ENCODE peak calls at places on chromosomes 6 and 20, in nine cellular contexts. One of them, this sample, is unnamed.

GRCh38 chr6:252775-253526 is 39.3 kb upstream of the DUSP22 start:
- DNase-seq in ovary: no peak
- DNase-seq in AG04450: no peak
- DNase-seq in adrenal gland: no peak
- DNase-seq in IMR-90: no peak
- DNase-seq in GM12878: peak; percentile 60
- DNase-seq in psoas muscle: no peak
- DNase-seq in lung: no peak
- DNase-seq in choroid plexus epithelial cell: peak; percentile 29
- DNase-seq in this sample: no peak

GRCh38 chr20:54389872-54390271 is 85.5 kb upstream of the DOK5 start:
- DNase-seq in adrenal gland: no peak
- DNase-seq in choroid plexus epithelial cell: no peak
- DNase-seq in lung: no peak
- DNase-seq in IMR-90: no peak
- DNase-seq in GM12878: no peak
- DNase-seq in AG04450: no peak
- DNase-seq in psoas muscle: no peak
- DNase-seq in ovary: no peak
- DNase-seq in this sample: no peak

GRCh38 chr20:4156411-4156810 is 141.1 kb upstream of the RNF24 start:
- DNase-seq in lung: no peak
- DNase-seq in GM12878: no peak
- DNase-seq in psoas muscle: no peak
- DNase-seq in choroid plexus epithelial cell: no peak
- DNase-seq in ovary: no peak
- DNase-seq in IMR-90: no peak
- DNase-seq in AG04450: no peak
- DNase-seq in adrenal gland: no peak
- DNase-seq in this sample: no peak

GRCh38 chr6:144344651-144345050 is 59.5 kb downstream of the UTRN start:
- DNase-seq in ovary: no peak
- DNase-seq in lung: no peak
- DNase-seq in AG04450: no peak
- DNase-seq in IMR-90: no peak
- DNase-seq in choroid plexus epithelial cell: no peak
- DNase-seq in adrenal gland: no peak
- DNase-seq in psoas muscle: no peak
- DNase-seq in GM12878: no peak
- DNase-seq in this sample: no peak

GRCh38 chr20:50312682-50313187 is 122.1 kb downstream of the CEBPB start:
- DNase-seq in choroid plexus epithelial cell: peak; percentile 47
- DNase-seq in IMR-90: peak; percentile 93
- DNase-seq in adrenal gland: peak; percentile 62
- DNase-seq in lung: peak; percentile 79
- DNase-seq in AG04450: no peak
- DNase-seq in GM12878: no peak
- DNase-seq in ovary: peak; percentile 81
- DNase-seq in psoas muscle: peak; percentile 79
- DNase-seq in this sample: no peak

GRCh38 chr6:26394289-26394688 is 7.8 kb upstream of the BTN3A1 start:
- DNase-seq in ovary: no peak
- DNase-seq in adrenal gland: no peak
- DNase-seq in choroid plexus epithelial cell: peak; percentile 84
- DNase-seq in psoas muscle: no peak
- DNase-seq in lung: no peak
- DNase-seq in IMR-90: peak; percentile 77
- DNase-seq in GM12878: no peak
- DNase-seq in AG04450: peak; percentile 32
- DNase-seq in this sample: no peak

GRCh38 chr6:147397306-147397705 is 111.2 kb upstream of the SAMD5 start:
- DNase-seq in choroid plexus epithelial cell: no peak
- DNase-seq in psoas muscle: no peak
- DNase-seq in ovary: no peak
- DNase-seq in GM12878: no peak
- DNase-seq in AG04450: no peak
- DNase-seq in IMR-90: no peak
- DNase-seq in adrenal gland: no peak
- DNase-seq in lung: no peak
- DNase-seq in this sample: no peak

GRCh38 chr6:42555477-42556457 is 8.1 kb upstream of the UBR2 start:
- DNase-seq in GM12878: no peak
- DNase-seq in lung: no peak
- DNase-seq in IMR-90: peak; percentile 32
- DNase-seq in AG04450: no peak
- DNase-seq in psoas muscle: no peak
- DNase-seq in ovary: no peak
- DNase-seq in adrenal gland: no peak
- DNase-seq in choroid plexus epithelial cell: peak; percentile 31
- DNase-seq in this sample: no peak

GRCh38 chr6:11833626-11834592 is 55.3 kb upstream of the ADTRP start:
- DNase-seq in ovary: no peak
- DNase-seq in psoas muscle: no peak
- DNase-seq in adrenal gland: no peak
- DNase-seq in AG04450: no peak
- DNase-seq in IMR-90: no peak
- DNase-seq in lung: peak; percentile 60
- DNase-seq in GM12878: peak; percentile 84
- DNase-seq in choroid plexus epithelial cell: no peak
- DNase-seq in this sample: no peak

GRCh38 chr6:22147983-22148797 is 148.6 kb downstream of the PRL start:
- DNase-seq in psoas muscle: no peak
- DNase-seq in IMR-90: peak; percentile 92
- DNase-seq in AG04450: peak; percentile 85
- DNase-seq in choroid plexus epithelial cell: peak; percentile 90
- DNase-seq in GM12878: no peak
- DNase-seq in lung: no peak
- DNase-seq in adrenal gland: peak; percentile 27
- DNase-seq in ovary: no peak
- DNase-seq in this sample: no peak

GRCh38 chr20:32509639-32510066 is 75.5 kb downstream of the NOL4L start:
- DNase-seq in adrenal gland: no peak
- DNase-seq in psoas muscle: no peak
- DNase-seq in ovary: no peak
- DNase-seq in lung: no peak
- DNase-seq in AG04450: no peak
- DNase-seq in IMR-90: peak; percentile 54
- DNase-seq in choroid plexus epithelial cell: no peak
- DNase-seq in GM12878: no peak
- DNase-seq in this sample: no peak

GRCh38 chr6:111087106-111087835 is at the start of gene SLC16A10:
- DNase-seq in GM12878: no peak
- DNase-seq in choroid plexus epithelial cell: no peak
- DNase-seq in ovary: peak; percentile 75
- DNase-seq in psoas muscle: peak; percentile 82
- DNase-seq in IMR-90: no peak
- DNase-seq in AG04450: no peak
- DNase-seq in lung: peak; percentile 62
- DNase-seq in adrenal gland: peak; percentile 89
- DNase-seq in this sample: peak; percentile 28

GRCh38 chr6:408599-409102 is 17.1 kb downstream of the IRF4 start:
- DNase-seq in choroid plexus epithelial cell: peak; percentile 77
- DNase-seq in AG04450: no peak
- DNase-seq in psoas muscle: peak; percentile 61
- DNase-seq in ovary: no peak
- DNase-seq in adrenal gland: peak; percentile 52
- DNase-seq in lung: peak; percentile 72
- DNase-seq in GM12878: no peak
- DNase-seq in IMR-90: peak; percentile 38
- DNase-seq in this sample: no peak

GRCh38 chr6:136365781-136366354 is 76.2 kb upstream of the BCLAF1 start:
- DNase-seq in psoas muscle: peak; percentile 34
- DNase-seq in lung: peak; percentile 51
- DNase-seq in ovary: no peak
- DNase-seq in choroid plexus epithelial cell: no peak
- DNase-seq in adrenal gland: peak; percentile 53
- DNase-seq in GM12878: no peak
- DNase-seq in AG04450: no peak
- DNase-seq in IMR-90: peak; percentile 4
- DNase-seq in this sample: no peak

GRCh38 chr20:62066339-62066982 is 780 bp upstream of the TAF4 start:
- DNase-seq in choroid plexus epithelial cell: peak; percentile 36
- DNase-seq in lung: peak; percentile 57
- DNase-seq in AG04450: no peak
- DNase-seq in psoas muscle: peak; percentile 43
- DNase-seq in GM12878: no peak
- DNase-seq in ovary: no peak
- DNase-seq in IMR-90: no peak
- DNase-seq in adrenal gland: peak; percentile 58
- DNase-seq in this sample: peak; percentile 28

GRCh38 chr6:33298773-33299236 is at the start of gene RGL2:
- DNase-seq in ovary: peak; percentile 90
- DNase-seq in adrenal gland: peak; percentile 91
- DNase-seq in lung: peak; percentile 85
- DNase-seq in GM12878: no peak
- DNase-seq in IMR-90: peak; percentile 33
- DNase-seq in psoas muscle: peak; percentile 88
- DNase-seq in choroid plexus epithelial cell: peak; percentile 55
- DNase-seq in AG04450: no peak
- DNase-seq in this sample: peak; percentile 84

GRCh38 chr6:33295621-33296369 is 2.9 kb downstream of the RGL2 start:
- DNase-seq in ovary: no peak
- DNase-seq in AG04450: no peak
- DNase-seq in IMR-90: no peak
- DNase-seq in lung: no peak
- DNase-seq in choroid plexus epithelial cell: no peak
- DNase-seq in psoas muscle: no peak
- DNase-seq in adrenal gland: no peak
- DNase-seq in GM12878: no peak
- DNase-seq in this sample: no peak

GRCh38 chr6:33297406-33297955 is 1.3 kb downstream of the RGL2 start:
- DNase-seq in adrenal gland: peak; percentile 65
- DNase-seq in ovary: no peak
- DNase-seq in psoas muscle: peak; percentile 42
- DNase-seq in choroid plexus epithelial cell: no peak
- DNase-seq in AG04450: no peak
- DNase-seq in IMR-90: no peak
- DNase-seq in GM12878: no peak
- DNase-seq in lung: peak; percentile 75
- DNase-seq in this sample: no peak

GRCh38 chr6:33297956-33298772 is 578 bp downstream of the RGL2 start:
- DNase-seq in IMR-90: peak; percentile 75
- DNase-seq in choroid plexus epithelial cell: peak; percentile 81
- DNase-seq in GM12878: no peak
- DNase-seq in AG04450: no peak
- DNase-seq in psoas muscle: peak; percentile 66
- DNase-seq in lung: peak; percentile 83
- DNase-seq in adrenal gland: peak; percentile 90
- DNase-seq in ovary: peak; percentile 90
- DNase-seq in this sample: no peak

GRCh38 chr6:33296797-33297405 is 1.8 kb downstream of the RGL2 start:
- DNase-seq in ovary: no peak
- DNase-seq in GM12878: no peak
- DNase-seq in IMR-90: no peak
- DNase-seq in psoas muscle: no peak
- DNase-seq in adrenal gland: no peak
- DNase-seq in AG04450: no peak
- DNase-seq in lung: no peak
- DNase-seq in choroid plexus epithelial cell: no peak
- DNase-seq in this sample: no peak
- H3K4me3 ChIP-seq in ovary: peak overlapping the region; percentile 69
- H3K4me3 ChIP-seq in GM12878: peak overlapping the region; percentile 100
- H3K4me3 ChIP-seq in IMR-90: no peak overlapping the region
- H3K4me3 ChIP-seq in psoas muscle: peak overlapping the region; percentile 82
- H3K4me3 ChIP-seq in adrenal gland: peak overlapping the region; percentile 16
- H3K4me3 ChIP-seq in AG04450: peak overlapping the region; percentile 91
- H3K4me3 ChIP-seq in lung: peak overlapping the region; percentile 41
- H3K4me3 ChIP-seq in choroid plexus epithelial cell: peak overlapping the region; percentile 92
- H3K4me3 ChIP-seq in this sample: peak overlapping the region; percentile 78

DNA sequence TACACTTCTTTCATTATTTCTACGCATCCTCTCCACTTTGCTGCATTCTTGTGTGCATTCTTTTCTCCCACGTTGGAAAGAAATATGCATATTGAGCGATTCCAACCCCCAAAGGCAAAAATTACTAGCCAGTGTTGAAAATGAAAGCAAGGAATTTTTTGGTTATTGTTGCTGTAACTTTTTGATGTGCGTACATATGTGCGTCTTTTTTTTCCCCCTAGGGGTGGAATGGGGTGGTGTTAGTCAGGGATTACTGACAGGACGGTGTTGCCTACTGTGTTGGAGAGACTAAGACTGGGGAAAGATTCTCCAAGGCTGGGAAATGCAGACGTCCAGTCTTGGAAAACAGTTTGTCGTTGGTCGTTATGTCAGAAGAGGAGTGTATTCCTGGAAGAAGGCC is 44.2 kb upstream of the ESR1 start:
- DNase-seq in adrenal gland: no peak
- DNase-seq in lung: no peak
- DNase-seq in GM12878: no peak
- DNase-seq in choroid plexus epithelial cell: peak; percentile 70
- DNase-seq in AG04450: no peak
- DNase-seq in ovary: peak; percentile 60
- DNase-seq in psoas muscle: no peak
- DNase-seq in IMR-90: peak; percentile 21
- DNase-seq in this sample: no peak
- TF ChIP-seq CTCF in adrenal gland: peak; percentile 27
- TF ChIP-seq CTCF in lung: no peak
- TF ChIP-seq CTCF in GM12878: no peak
- TF ChIP-seq CTCF in choroid plexus epithelial cell: peak; percentile 58
- TF ChIP-seq CTCF in AG04450: peak; percentile 57
- TF ChIP-seq CTCF in ovary: no peak
- TF ChIP-seq CTCF in psoas muscle: peak; percentile 24
- TF ChIP-seq CTCF in IMR-90: peak; percentile 26
- TF ChIP-seq CTCF in this sample: no peak

DNA sequence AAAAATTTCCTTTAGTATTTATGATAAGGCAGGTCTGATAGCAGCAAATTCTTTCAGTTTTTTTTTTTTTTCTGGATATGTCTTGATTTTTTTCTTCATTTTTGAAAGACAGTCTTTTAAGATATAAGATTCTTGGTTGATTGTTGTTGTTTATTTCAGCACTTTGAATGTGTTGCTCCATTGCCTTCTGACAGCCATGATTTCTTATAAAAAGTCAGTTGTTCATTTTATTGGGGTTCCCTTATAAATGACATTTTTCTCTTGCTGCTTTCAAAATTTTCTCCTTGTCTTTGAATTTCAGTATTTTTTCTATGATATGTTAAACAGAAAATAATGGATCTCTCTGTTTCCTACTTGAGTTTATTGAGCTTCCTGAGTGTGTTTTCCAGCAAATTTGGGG is 152.3 kb downstream of the ISM1 start:
- DNase-seq in lung: no peak
- DNase-seq in psoas muscle: no peak
- DNase-seq in ovary: no peak
- DNase-seq in IMR-90: no peak
- DNase-seq in AG04450: no peak
- DNase-seq in adrenal gland: no peak
- DNase-seq in GM12878: no peak
- DNase-seq in choroid plexus epithelial cell: no peak
- DNase-seq in this sample: no peak
- H3K4me3 ChIP-seq in lung: no peak overlapping the region
- H3K4me3 ChIP-seq in psoas muscle: no peak overlapping the region
- H3K4me3 ChIP-seq in ovary: no peak overlapping the region
- H3K4me3 ChIP-seq in IMR-90: no peak overlapping the region
- H3K4me3 ChIP-seq in AG04450: no peak overlapping the region
- H3K4me3 ChIP-seq in adrenal gland: no peak overlapping the region
- H3K4me3 ChIP-seq in GM12878: no peak overlapping the region
- H3K4me3 ChIP-seq in choroid plexus epithelial cell: no peak overlapping the region
- H3K4me3 ChIP-seq in this sample: no peak overlapping the region

DNA sequence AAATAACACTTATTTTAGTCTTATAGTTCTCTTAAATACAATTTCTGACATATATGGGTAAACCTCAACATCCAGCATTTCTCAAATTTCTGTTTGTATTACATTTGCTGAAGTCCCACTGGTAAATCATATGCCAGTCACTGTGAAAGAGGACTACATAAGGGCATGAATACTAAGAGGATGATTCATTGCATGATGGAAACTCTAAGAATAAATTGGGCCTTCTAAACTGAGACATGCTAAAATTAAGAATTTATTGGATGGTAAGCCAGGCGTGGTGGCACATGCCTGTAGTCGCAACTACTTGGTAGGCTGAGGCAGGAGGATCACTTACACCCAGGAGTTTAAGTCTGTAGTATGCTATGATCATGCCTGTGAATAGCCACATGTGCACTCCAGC is 12.1 kb downstream of the DEFB123 start:
- DNase-seq in choroid plexus epithelial cell: no peak
- DNase-seq in ovary: no peak
- DNase-seq in psoas muscle: no peak
- DNase-seq in adrenal gland: no peak
- DNase-seq in lung: no peak
- DNase-seq in GM12878: no peak
- DNase-seq in AG04450: no peak
- DNase-seq in IMR-90: no peak
- DNase-seq in this sample: no peak
- TF ChIP-seq CTCF in choroid plexus epithelial cell: no peak
- TF ChIP-seq CTCF in ovary: no peak
- TF ChIP-seq CTCF in psoas muscle: no peak
- TF ChIP-seq CTCF in adrenal gland: no peak
- TF ChIP-seq CTCF in lung: no peak
- TF ChIP-seq CTCF in GM12878: no peak
- TF ChIP-seq CTCF in AG04450: no peak
- TF ChIP-seq CTCF in IMR-90: no peak
- TF ChIP-seq CTCF in this sample: no peak

This sample was measured in dorsolateral prefrontal cortex.